ENCODE peak calls at places on chromosomes 12 and 14, in six cellular contexts. G is Peyer's patch, L is IMR-90, O is colonic mucosa, A is endothelial cell of umbilical vein, I is uterus. X is an unnamed sample.
A peak's percentile ranks its signal among the peaks of the same experiment; 100 is the strongest.

GRCh38 chr14:38500125-38500524 is 244.2 kb upstream of the CLEC14A start:
- DNase-seq in G (no peak), L (peak; percentile 33), O (no peak), A (no peak), I (no peak), X (no peak)

GRCh38 chr14:61280526-61281185 is 482 bp downstream of the TMEM30B start:
- DNase-seq in G (peak; percentile 90), L (peak; percentile 34), O (peak; percentile 78), A (peak; percentile 86), I (peak; percentile 22), X (peak; percentile 75)

GRCh38 chr14:103099081-103099732 is 4.7 kb downstream of the EXOC3L4 start:
- DNase-seq in G (no peak), L (no peak), O (no peak), A (no peak), I (no peak), X (no peak)

GRCh38 chr12:109278912-109279311 is 30.2 kb downstream of the FOXN4 start:
- DNase-seq in G (no peak), L (no peak), O (no peak), A (no peak), I (no peak), X (no peak)

GRCh38 chr12:23950011-23950774 is 723 bp upstream of the SOX5 start:
- DNase-seq in G (no peak), L (peak; percentile 16), O (no peak), A (peak; percentile 55), I (no peak), X (no peak)

GRCh38 chr12:5796171-5797091 is 148.6 kb downstream of the ANO2 start:
- DNase-seq in G (peak; percentile 74), L (peak; percentile 30), O (peak; percentile 26), A (no peak), I (no peak), X (no peak)

GRCh38 chr14:35222324-35222723 is 69.9 kb upstream of the PSMA6 start:
- DNase-seq in G (no peak), L (no peak), O (no peak), A (no peak), I (no peak), X (no peak)

GRCh38 chr12:55631056-55631455 is 5.6 kb upstream of the OR10P1 start:
- DNase-seq in G (no peak), L (no peak), O (no peak), A (no peak), I (no peak), X (no peak)

GRCh38 chr12:39348941-39349626 is 93.8 kb downstream of the KIF21A start:
- DNase-seq in G (no peak), L (no peak), O (no peak), A (no peak), I (no peak), X (no peak)

GRCh38 chr12:67534046-67534445 is 114.5 kb upstream of the DYRK2 start:
- DNase-seq in G (no peak), L (no peak), O (no peak), A (no peak), I (no peak), X (no peak)

GRCh38 chr14:69056389-69056788 is 77.3 kb upstream of the ACTN1 start:
- DNase-seq in G (no peak), L (peak; percentile 54), O (no peak), A (peak; percentile 53), I (no peak), X (no peak)

GRCh38 chr14:22071001-22071400 is 397.4 kb upstream of the OR4E1 start:
- DNase-seq in G (no peak), L (no peak), O (no peak), A (no peak), I (no peak), X (peak; percentile 66)

GRCh38 chr14:70882771-70883492 is 24.3 kb upstream of the PCNX1 start:
- DNase-seq in G (no peak), L (peak; percentile 66), O (no peak), A (peak; percentile 70), I (no peak), X (no peak)

GRCh38 chr14:105843444-105844046 is 317.2 kb downstream of the TMEM121 start:
- DNase-seq in G (peak; percentile 26), L (no peak), O (peak; percentile 10), A (no peak), I (no peak), X (no peak)

GRCh38 chr12:88375301-88375959 is 204.8 kb downstream of the KITLG start:
- DNase-seq in G (no peak), L (no peak), O (no peak), A (no peak), I (no peak), X (no peak)

GRCh38 chr12:5200276-5201087 is 156.8 kb downstream of the KCNA5 start:
- DNase-seq in G (peak; percentile 78), L (peak; percentile 28), O (peak; percentile 39), A (peak; percentile 28), I (peak; percentile 22), X (no peak)

GRCh38 chr14:22428681-22429315 is 160.2 kb downstream of the DAD1 start:
- DNase-seq in G (no peak), L (peak; percentile 22), O (no peak), A (peak; percentile 78), I (no peak), X (no peak)

GRCh38 chr12:54229624-54230212 is 40.9 kb upstream of the SMUG1 start:
- DNase-seq in G (no peak), L (peak; percentile 99), O (no peak), A (peak; percentile 74), I (peak; percentile 66), X (no peak)

GRCh38 chr12:107461222-107461980 is 224.2 kb upstream of the PWP1 start:
- DNase-seq in G (peak; percentile 12), L (peak; percentile 91), O (no peak), A (no peak), I (no peak), X (no peak)

GRCh38 chr14:30389901-30390394 is 169.0 kb upstream of the G2E3 start:
- DNase-seq in G (no peak), L (no peak), O (no peak), A (no peak), I (no peak), X (no peak)

GRCh38 chr12:89709994-89710872 is 1.6 kb upstream of the ATP2B1 start:
- DNase-seq in G (no peak), L (peak; percentile 54), O (peak; percentile 67), A (no peak), I (peak; percentile 67), X (peak; percentile 39)

GRCh38 chr14:32377046-32377445 is 47.9 kb downstream of the AKAP6 start:
- DNase-seq in G (no peak), L (no peak), O (no peak), A (no peak), I (no peak), X (no peak)

GRCh38 chr12:124914392-124915248 is at the start of gene UBC:
- DNase-seq in G (peak; percentile 93), L (peak; percentile 92), O (peak; percentile 94), A (peak; percentile 88), I (peak; percentile 89), X (peak; percentile 94)

GRCh38 chr14:101541063-101541462 is 20.2 kb upstream of the DIO3 start:
- DNase-seq in G (no peak), L (no peak), O (no peak), A (no peak), I (no peak), X (no peak)

GRCh38 chr14:89359477-89360222 is 57.4 kb downstream of the FOXN3 start:
- DNase-seq in G (no peak), L (no peak), O (peak; percentile 19), A (peak; percentile 18), I (peak; percentile 46), X (no peak)

GRCh38 chr12:75825686-75826085 is 205.9 kb downstream of the PHLDA1 start:
- DNase-seq in G (no peak), L (peak; percentile 86), O (no peak), A (no peak), I (no peak), X (no peak)

DNA sequence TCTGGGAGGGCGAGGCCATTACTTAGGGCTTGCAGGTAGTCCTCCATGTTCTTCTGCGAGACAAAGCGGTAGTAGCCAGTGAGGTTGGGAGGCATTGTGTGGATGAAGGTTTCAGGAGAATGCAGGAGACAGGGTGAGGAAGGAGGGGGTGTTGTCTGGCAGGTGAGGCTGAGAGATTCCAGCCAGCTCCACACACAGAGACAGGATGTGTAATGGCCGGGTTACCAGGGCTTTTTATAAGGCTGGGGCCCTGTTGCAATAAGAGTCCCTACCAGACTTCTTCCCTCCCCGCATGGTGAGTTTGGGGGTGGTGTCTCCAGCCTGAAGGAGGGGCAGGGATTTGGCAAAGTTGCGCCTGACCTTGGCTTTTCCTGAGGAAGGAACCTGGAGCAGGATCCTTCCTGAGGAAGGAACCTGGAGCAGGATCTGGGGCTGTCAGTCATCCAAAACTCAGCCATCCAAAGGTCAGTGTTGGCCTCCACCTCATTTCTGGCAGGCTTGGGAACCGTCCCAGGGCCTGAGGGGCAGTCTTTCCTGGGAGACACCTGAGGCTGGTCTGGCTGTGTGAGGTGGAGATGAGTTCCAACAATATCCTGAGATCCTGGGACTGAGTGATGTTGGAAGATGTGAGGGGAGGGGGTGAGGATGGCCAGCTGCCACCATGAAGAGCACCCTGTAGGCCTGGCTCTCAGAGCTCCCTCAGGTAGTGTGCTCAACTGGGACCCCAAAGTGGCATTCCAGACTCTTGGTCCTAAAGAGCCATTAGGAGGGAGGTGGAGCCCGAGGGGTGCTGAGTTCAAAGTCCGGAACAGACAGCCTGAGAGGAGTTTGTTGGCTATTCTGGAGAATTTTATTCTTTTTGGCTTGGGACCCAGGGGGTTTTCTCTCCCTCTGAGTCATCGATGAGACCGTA is at the start of gene RBP5:
- DNase-seq in G (no peak), L (no peak), O (no peak), A (no peak), I (peak; percentile 43), X (no peak)
- H3K4me1 ChIP-seq in G (peaks cover 26% of the 10 kb centered on the region), L (peaks cover 6% of the 10 kb centered on the region), O (no peaks in the 10 kb centered on the region), A (peaks cover 29% of the 10 kb centered on the region), I (no peaks in the 10 kb centered on the region), X (peaks cover 24% of the 10 kb centered on the region)

GRCh38 chr12:26226629-26227375 is 31.4 kb downstream of the SSPN start:
- DNase-seq in G (peak; percentile 57), L (no peak), O (no peak), A (peak; percentile 21), I (peak; percentile 37), X (no peak)
- H3K4me3 ChIP-seq in G (peak overlapping the region; percentile 12), L (peak overlapping the region; percentile 41), O (peak overlapping the region; percentile 23), A (peak overlapping the region; percentile 30), I (peak overlapping the region; percentile 48), X (no peak overlapping the region)

GRCh38 chr12:113514602-113515001 is 42.9 kb upstream of the LHX5 start:
- DNase-seq in G (no peak), L (no peak), O (no peak), A (no peak), I (no peak), X (no peak)
- H3K27me3 ChIP-seq in G (no peaks in the 10 kb centered on the region), L (peaks cover 11% of the 10 kb centered on the region), O (peaks cover 6% of the 10 kb centered on the region), A (peaks cover 9% of the 10 kb centered on the region), I (peaks cover 32% of the 10 kb centered on the region), X (peaks cover 6% of the 10 kb centered on the region)

GRCh38 chr14:87995500-87996275 is 2.7 kb upstream of the GALC start:
- DNase-seq in G (no peak), L (no peak), O (no peak), A (no peak), I (no peak), X (no peak)

GRCh38 chr14:87993485-87993809 is 465 bp upstream of the GALC start:
- DNase-seq in G (no peak), L (no peak), O (no peak), A (no peak), I (no peak), X (no peak)

GRCh38 chr14:87994974-87995373 is 2.0 kb upstream of the GALC start:
- DNase-seq in G (no peak), L (no peak), O (no peak), A (no peak), I (no peak), X (peak; percentile 36)

GRCh38 chr14:87998414-87998813 is 5.4 kb upstream of the GALC start:
- DNase-seq in G (no peak), L (no peak), O (no peak), A (no peak), I (no peak), X (no peak)

GRCh38 chr14:87996276-87996592 is 3.3 kb upstream of the GALC start:
- DNase-seq in G (no peak), L (peak; percentile 39), O (no peak), A (no peak), I (no peak), X (no peak)
- H3K4me1 ChIP-seq in G (peaks cover 14% of the 10 kb centered on the region), L (peaks cover 8% of the 10 kb centered on the region), O (no peaks in the 10 kb centered on the region), A (peaks cover 12% of the 10 kb centered on the region), I (peaks cover 4% of the 10 kb centered on the region), X (peaks cover 46% of the 10 kb centered on the region)